ENCODE peak calls at places on chromosomes 6 and 20, in four cellular contexts. V is A673; P is CD8-positive, alpha-beta memory T cell; A is ascending aorta. I is an unnamed sample.

GRCh38 chr20:56783826-56784225 is 154.7 kb downstream of the TFAP2C start:
- DNase-seq in V (no peak), P (no peak), A (no peak), I (no peak)

GRCh38 chr6:148304976-148305375 is 37.7 kb upstream of the SASH1 start:
- DNase-seq in V (peak; percentile 80), P (no peak), A (no peak), I (no peak)

GRCh38 chr6:79762370-79762769 is 131.2 kb downstream of the SH3BGRL2 start:
- DNase-seq in V (peak; percentile 27), P (no peak), A (no peak), I (no peak)

GRCh38 chr6:159761135-159761872 is 541 bp upstream of the ACAT2 start:
- DNase-seq in V (peak; percentile 49), P (no peak), A (no peak), I (peak; percentile 78)

GRCh38 chr6:42451595-42452170 is at the start of gene TRERF1:
- DNase-seq in V (peak; percentile 92), P (peak; percentile 69), A (peak; percentile 71), I (peak; percentile 86)

GRCh38 chr6:152572395-152573061 is 64.6 kb downstream of the SYNE1 start:
- DNase-seq in V (peak; percentile 78), P (no peak), A (no peak), I (no peak)

GRCh38 chr6:131968672-131969071 is 17.5 kb upstream of the CCN2 start:
- DNase-seq in V (no peak), P (no peak), A (no peak), I (no peak)

GRCh38 chr6:75210885-75211739 is 5.3 kb upstream of the COL12A1 start:
- DNase-seq in V (peak; percentile 80), P (peak; percentile 45), A (peak; percentile 69), I (no peak)

GRCh38 chr6:152026291-152026690 is 218.8 kb downstream of the ESR1 start:
- DNase-seq in V (no peak), P (no peak), A (no peak), I (no peak)

GRCh38 chr20:47502271-47502730 is 614 bp downstream of the NCOA3 start:
- DNase-seq in V (peak; percentile 28), P (no peak), A (peak; percentile 65), I (peak; percentile 78)

GRCh38 chr6:30820196-30820595 is 64.1 kb upstream of the DDR1 start:
- DNase-seq in V (no peak), P (no peak), A (peak; percentile 86), I (peak; percentile 80)

GRCh38 chr6:148203281-148203925 is 139.2 kb upstream of the SASH1 start:
- DNase-seq in V (no peak), P (no peak), A (no peak), I (no peak)

GRCh38 chr6:83221302-83221701 is 28.1 kb downstream of the RWDD2A start:
- DNase-seq in V (no peak), P (no peak), A (no peak), I (no peak)

GRCh38 chr20:23294166-23294565 is 56.4 kb upstream of the NXT1 start:
- DNase-seq in V (no peak), P (no peak), A (no peak), I (no peak)

GRCh38 chr6:136969433-136969832 is 47.3 kb downstream of the SLC35D3 start:
- DNase-seq in V (no peak), P (no peak), A (no peak), I (no peak)

GRCh38 chr6:145903356-145904102 is 60.6 kb downstream of the SHPRH start:
- DNase-seq in V (no peak), P (no peak), A (no peak), I (no peak)

GRCh38 chr6:145899915-145900569 is 64.1 kb downstream of the SHPRH start:
- DNase-seq in V (no peak), P (no peak), A (no peak), I (no peak)

GRCh38 chr6:145906144-145906543 is 58.0 kb downstream of the SHPRH start:
- DNase-seq in V (no peak), P (no peak), A (no peak), I (no peak)

GRCh38 chr6:145904878-145905277 is 59.3 kb downstream of the SHPRH start:
- DNase-seq in V (no peak), P (no peak), A (no peak), I (no peak)

GRCh38 chr6:145904391-145904790 is 59.8 kb downstream of the SHPRH start:
- DNase-seq in V (no peak), P (no peak), A (no peak), I (no peak)
- H3K27ac ChIP-seq in V (no peak overlapping the region), P (no peak overlapping the region), A (no peak overlapping the region), I (no peak overlapping the region)

GRCh38 chr20:35737865-35738333 is 4.2 kb downstream of the RBM39 start:
- DNase-seq in V (no peak), P (no peak), A (no peak), I (no peak)

GRCh38 chr20:35735828-35736470 is 6.1 kb downstream of the RBM39 start:
- DNase-seq in V (no peak), P (no peak), A (no peak), I (no peak)

GRCh38 chr20:35734374-35734773 is 7.7 kb downstream of the RBM39 start:
- DNase-seq in V (no peak), P (no peak), A (no peak), I (no peak)

GRCh38 chr20:35732644-35732982 is 9.4 kb downstream of the RBM39 start:
- DNase-seq in V (no peak), P (no peak), A (no peak), I (no peak)

DNA sequence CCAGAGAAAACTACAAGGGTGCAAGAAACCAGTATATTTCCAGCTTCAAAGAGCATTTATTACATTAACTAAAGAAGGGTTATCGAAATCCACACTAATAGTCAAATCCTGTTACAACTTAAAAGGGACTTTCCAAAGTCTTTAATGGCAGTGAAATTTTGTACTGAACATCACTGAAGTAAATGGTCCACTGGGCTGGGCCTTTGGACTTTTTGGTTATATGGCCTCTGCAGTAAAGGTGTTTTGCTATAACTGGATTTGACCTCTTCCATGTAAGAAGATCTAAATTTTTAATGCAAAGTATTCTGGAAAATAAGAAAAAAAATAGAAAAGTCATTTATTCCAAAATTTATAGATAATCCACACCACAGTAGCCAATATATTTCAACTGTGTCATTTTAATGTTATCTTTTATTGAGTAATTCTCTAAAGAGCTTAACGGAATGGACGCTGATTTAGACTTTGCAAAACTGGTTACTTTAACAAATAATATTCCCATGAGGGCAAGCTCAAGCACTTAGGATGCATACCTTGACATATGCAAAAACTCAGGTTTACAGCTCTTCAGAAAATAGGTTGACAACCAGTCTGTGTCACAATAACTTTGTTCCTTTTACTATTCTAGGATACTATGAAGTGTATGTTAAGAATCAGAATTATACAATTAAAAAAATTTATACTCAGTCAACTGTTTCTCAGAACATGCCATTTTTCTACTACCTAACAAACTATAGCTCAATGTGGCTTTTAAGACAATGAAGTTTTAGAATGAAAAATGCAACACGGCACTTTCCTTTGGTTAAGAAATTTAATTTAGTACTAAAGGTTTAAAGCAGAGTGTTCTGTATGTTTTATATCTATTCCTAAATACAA is 7.0 kb downstream of the RBM39 start:
- DNase-seq in V (no peak), P (no peak), A (no peak), I (no peak)
- H3K27ac ChIP-seq in V (no peak overlapping the region), P (no peak overlapping the region), A (peak overlapping the region; percentile 13), I (no peak overlapping the region)

DNA sequence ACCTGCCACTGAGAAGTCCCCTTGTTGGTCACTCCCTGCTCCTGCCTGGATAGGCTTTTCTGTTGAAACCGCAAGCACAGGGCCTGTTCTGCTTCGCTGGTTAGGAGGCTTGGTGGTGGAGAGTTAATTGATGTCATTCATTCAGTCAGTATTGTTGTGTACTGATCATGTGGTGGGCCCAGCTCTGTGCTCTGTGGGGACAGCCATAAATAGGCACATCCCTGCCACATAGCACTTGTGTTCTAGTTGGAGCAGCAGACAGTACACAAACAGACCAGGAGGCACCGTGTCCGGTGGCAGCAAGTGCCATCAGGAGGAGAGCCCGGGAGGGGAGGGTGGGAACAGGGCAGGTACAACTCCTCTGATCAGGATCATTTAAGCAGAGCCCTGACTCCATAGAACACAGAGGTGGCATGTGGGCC is 155.2 kb upstream of the INSM1 start:
- DNase-seq in V (no peak), P (no peak), A (no peak), I (no peak)
- H3K27ac ChIP-seq in V (no peak overlapping the region), P (no peak overlapping the region), A (no peak overlapping the region), I (no peak overlapping the region)

DNA sequence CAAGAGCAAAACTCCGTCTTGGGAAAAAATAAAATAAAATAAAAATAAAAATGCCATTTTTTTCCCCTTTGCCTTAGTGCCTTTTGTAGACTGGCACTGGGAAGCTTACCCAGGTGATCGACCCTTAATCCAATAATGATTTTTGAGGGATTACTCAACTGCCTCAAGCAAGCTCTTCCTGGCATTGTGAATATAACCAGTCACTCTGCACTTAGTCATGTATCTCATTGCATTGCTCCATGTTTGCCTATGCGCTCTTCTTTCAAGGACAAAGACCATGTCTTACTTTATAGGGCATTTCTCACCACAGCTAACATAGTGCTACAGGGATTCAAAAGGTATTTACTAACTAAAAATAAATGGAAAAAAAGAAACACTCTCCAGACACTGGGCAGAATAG is 13.0 kb downstream of the GFOD1 start:
- DNase-seq in V (no peak), P (no peak), A (no peak), I (no peak)
- H3K27ac ChIP-seq in V (no peak overlapping the region), P (no peak overlapping the region), A (no peak overlapping the region), I (no peak overlapping the region)

GRCh38 chr20:36832791-36833190 is 43.1 kb upstream of the TLDC2 start:
- DNase-seq in V (no peak), P (no peak), A (no peak), I (no peak)
- H3K27ac ChIP-seq in V (peak overlapping the region; percentile 1), P (no peak overlapping the region), A (peak overlapping the region; percentile 92), I (no peak overlapping the region)

DNA sequence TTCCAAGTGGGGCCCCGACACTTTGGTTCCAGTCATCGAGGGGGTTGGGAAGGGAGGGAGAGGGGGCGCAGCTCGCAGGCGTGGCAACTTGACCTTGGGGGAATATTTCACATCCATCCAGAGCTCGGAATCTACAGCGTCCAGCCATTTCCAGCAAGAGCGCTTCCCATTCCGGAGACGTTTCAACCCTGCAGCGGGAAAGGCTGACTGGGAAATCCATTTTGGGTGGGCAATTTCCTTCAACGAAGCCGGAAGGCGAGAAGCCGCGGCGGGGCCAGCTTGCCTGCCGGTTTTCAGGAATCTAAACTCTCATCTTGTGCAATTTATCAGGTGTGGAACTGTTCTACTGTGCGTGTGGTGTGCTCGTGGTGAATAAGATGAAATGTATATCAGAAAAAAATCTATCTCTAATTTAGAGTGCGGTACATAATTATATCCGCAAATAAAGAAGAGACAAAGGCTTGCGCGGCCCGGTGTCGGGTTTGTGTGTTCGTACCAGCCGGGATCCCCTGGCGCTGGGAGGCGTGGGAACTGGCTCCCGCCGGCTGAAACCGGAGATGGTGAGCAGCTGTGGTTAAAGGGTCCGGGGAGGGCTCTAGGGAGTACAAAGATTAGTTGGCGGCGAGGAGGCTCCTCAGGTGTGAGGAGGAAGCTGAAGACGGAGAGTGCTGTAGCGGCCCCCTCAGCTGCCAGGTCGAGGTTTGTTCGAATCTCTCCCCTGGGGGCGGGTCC is 4.8 kb downstream of the SLC32A1 start:
- DNase-seq in V (no peak), P (no peak), A (no peak), I (no peak)
- H3K27ac ChIP-seq in V (no peak overlapping the region), P (no peak overlapping the region), A (no peak overlapping the region), I (no peak overlapping the region)

I was measured in kidney.